ENCODE peak calls at places on chromosomes 11 and 22, in six cellular contexts. F is H1, S is H9, A is neuronal stem cell, Z is mesenchymal stem cell, O is trophoblast cell. C is an unnamed sample.

GRCh38 chr22:49966041-49966715 is 5.6 kb downstream of the PIM3 start:
- DNase-seq in F (no peak), Z (no peak), A (no peak), S (peak; percentile 28), O (no peak), C (no peak)

GRCh38 chr11:74648894-74649293 is 56.5 kb downstream of the POLD3 start:
- DNase-seq in Z (no peak), A (no peak), O (no peak), F (no peak), S (no peak), C (peak; percentile 97)

GRCh38 chr11:68200639-68201038 is 12.5 kb downstream of the KMT5B start:
- DNase-seq in Z (peak; percentile 71), S (no peak), F (no peak), O (no peak), A (no peak), C (peak; percentile 81)

GRCh38 chr11:85930879-85931366 is 75.7 kb downstream of the CCDC83 start:
- DNase-seq in Z (no peak), S (no peak), F (no peak), O (no peak), A (no peak), C (no peak)

GRCh38 chr11:66868726-66869291 is 11.9 kb downstream of the LRFN4 start:
- DNase-seq in S (peak; percentile 92), O (peak; percentile 74), A (peak; percentile 42), Z (no peak), F (no peak), C (no peak)

GRCh38 chr11:65900125-65900898 is at the start of gene FOSL1:
- DNase-seq in O (peak; percentile 92), A (no peak), Z (peak; percentile 97), S (peak; percentile 99), F (peak; percentile 91), C (peak; percentile 97)

GRCh38 chr11:33912405-33913361 is 20.8 kb upstream of the LMO2 start:
- DNase-seq in O (peak; percentile 30), S (no peak), F (no peak), A (peak; percentile 47), Z (peak; percentile 91), C (peak; percentile 90)

GRCh38 chr22:26276530-26277200 is 107.4 kb downstream of the SEZ6L start:
- DNase-seq in Z (no peak), S (no peak), F (peak; percentile 9), O (no peak), A (no peak), C (no peak)

GRCh38 chr11:506950-507726 is at the start of gene RNH1:
- DNase-seq in A (peak; percentile 96), S (peak; percentile 96), F (peak; percentile 73), Z (peak; percentile 93), O (peak; percentile 93), C (peak; percentile 93)
- H2BK5ac ChIP-seq in A (peak within 1 kb of the TSS; percentile 93), S (no peak within 1 kb of the TSS), F (peak within 1 kb of the TSS; percentile 98), Z (peak within 1 kb of the TSS; percentile 93), O (peak within 1 kb of the TSS; percentile 88), C (peak within 1 kb of the TSS; percentile 100)

GRCh38 chr22:46795140-46795539 is 32.7 kb downstream of the TBC1D22A start:
- DNase-seq in Z (no peak), O (no peak), F (no peak), S (no peak), A (no peak), C (no peak)

GRCh38 chr22:46792841-46793261 is 30.4 kb downstream of the TBC1D22A start:
- DNase-seq in A (no peak), S (no peak), O (no peak), F (no peak), Z (no peak), C (no peak)

GRCh38 chr22:46794491-46794890 is 32.0 kb downstream of the TBC1D22A start:
- DNase-seq in O (no peak), Z (no peak), S (no peak), F (no peak), A (no peak), C (no peak)

GRCh38 chr22:46793497-46793896 is 31.0 kb downstream of the TBC1D22A start:
- DNase-seq in S (no peak), Z (no peak), F (no peak), O (no peak), A (no peak), C (no peak)

DNA sequence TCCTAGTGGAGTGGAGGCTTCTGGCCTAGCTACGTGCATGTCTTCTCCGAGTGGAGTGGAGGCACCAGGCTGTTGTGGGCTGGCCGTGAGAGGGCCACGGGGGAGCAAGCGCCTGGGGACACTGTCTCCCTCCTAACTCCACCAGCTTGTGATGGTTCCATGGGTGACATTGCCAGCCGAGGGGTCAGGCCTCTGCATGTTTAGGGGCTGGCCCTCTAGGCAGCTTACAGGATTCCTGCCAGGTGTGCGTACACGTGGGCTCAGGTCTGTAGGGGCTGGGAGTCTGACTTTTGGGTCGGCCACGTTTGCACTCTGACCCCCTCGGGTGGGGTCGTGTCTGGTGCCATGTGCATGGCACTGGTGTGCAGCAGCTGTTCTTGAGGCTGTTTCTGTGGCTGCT is 31.6 kb downstream of the TBC1D22A start:
- DNase-seq in O (no peak), A (no peak), F (no peak), S (no peak), Z (no peak), C (no peak)
- H3K14ac ChIP-seq in O (no peak overlapping the region), A (no peak overlapping the region), F (no peak overlapping the region), S (no peak overlapping the region), Z (no peak overlapping the region), C (no peak overlapping the region)

DNA sequence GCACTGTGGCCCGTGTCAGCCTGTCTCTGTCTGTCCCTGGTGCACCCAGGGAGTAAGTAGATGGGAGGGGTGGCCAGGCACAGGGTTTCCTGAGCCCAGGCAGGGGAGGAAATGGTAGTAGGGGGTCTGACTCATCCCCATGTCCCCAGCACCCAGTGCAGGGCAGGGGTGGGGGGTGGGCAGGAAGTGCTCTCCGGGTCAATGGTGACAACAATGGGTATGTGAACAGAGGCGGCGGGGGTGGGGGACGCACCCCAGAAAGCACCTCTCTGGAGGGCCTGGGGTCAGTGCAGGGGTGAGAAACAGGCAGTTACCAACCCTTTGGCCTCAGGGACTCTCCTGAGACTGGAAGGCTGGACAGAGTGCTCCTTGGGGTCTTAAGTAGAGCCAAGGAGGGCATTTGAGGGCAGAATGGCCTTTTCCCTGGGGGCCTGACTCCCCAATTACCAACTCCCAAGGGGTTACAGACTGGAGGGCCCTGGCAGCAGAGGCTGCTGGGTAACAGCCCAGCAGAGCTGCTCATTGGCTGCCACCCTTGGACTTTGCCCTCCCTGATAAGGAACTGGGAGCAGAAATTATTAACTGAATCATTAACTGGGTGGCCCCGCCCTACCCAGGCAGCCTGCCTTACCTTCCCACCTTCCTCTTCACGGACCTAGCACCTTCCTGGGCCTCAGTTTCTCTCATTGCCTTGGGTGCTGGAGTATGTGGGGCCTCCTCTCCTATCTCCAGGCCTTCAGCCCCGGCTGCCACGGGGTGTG is 4.2 kb downstream of the MYRF start:
- DNase-seq in Z (peak; percentile 56), S (no peak), F (no peak), O (no peak), A (no peak), C (peak; percentile 50)
- H2BK5ac ChIP-seq in Z (no peak overlapping the region), S (no peak overlapping the region), F (peak overlapping the region; percentile 75), O (no peak overlapping the region), A (no peak overlapping the region), C (peak overlapping the region; percentile 42)

GRCh38 chr11:123291201-123291869 is 96.3 kb upstream of the CLMP start:
- DNase-seq in F (no peak), Z (no peak), O (no peak), A (no peak), S (no peak), C (no peak)

GRCh38 chr11:123284454-123284853 is 89.4 kb upstream of the CLMP start:
- DNase-seq in S (no peak), O (no peak), A (no peak), Z (no peak), F (no peak), C (no peak)

GRCh38 chr11:123286761-123287160 is 91.7 kb upstream of the CLMP start:
- DNase-seq in A (no peak), F (no peak), Z (peak; percentile 20), S (no peak), O (peak; percentile 43), C (peak; percentile 16)

DNA sequence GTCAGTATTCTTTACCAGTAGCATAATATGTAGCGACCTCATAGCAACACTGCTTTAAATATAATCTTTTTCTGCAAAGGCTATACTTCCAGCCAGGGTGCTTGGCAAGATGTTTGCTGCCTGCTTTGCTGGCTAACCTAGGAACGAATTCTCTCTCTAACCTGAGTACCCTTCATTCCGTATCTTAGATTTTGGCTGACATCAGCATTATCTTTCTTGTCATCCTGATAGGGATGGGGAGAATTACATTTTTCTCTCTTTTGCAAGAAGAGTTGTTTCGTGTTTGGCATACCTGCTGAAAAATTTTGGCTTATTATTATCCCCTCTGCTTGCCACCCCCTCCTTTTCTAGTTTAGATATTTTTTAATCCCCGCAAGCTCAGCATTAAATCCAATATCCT is 91.2 kb upstream of the CLMP start:
- DNase-seq in S (no peak), A (no peak), F (no peak), O (no peak), Z (no peak), C (no peak)
- H3K14ac ChIP-seq in S (no peak overlapping the region), A (no peak overlapping the region), F (no peak overlapping the region), O (no peak overlapping the region), Z (no peak overlapping the region), C (no peak overlapping the region)

DNA sequence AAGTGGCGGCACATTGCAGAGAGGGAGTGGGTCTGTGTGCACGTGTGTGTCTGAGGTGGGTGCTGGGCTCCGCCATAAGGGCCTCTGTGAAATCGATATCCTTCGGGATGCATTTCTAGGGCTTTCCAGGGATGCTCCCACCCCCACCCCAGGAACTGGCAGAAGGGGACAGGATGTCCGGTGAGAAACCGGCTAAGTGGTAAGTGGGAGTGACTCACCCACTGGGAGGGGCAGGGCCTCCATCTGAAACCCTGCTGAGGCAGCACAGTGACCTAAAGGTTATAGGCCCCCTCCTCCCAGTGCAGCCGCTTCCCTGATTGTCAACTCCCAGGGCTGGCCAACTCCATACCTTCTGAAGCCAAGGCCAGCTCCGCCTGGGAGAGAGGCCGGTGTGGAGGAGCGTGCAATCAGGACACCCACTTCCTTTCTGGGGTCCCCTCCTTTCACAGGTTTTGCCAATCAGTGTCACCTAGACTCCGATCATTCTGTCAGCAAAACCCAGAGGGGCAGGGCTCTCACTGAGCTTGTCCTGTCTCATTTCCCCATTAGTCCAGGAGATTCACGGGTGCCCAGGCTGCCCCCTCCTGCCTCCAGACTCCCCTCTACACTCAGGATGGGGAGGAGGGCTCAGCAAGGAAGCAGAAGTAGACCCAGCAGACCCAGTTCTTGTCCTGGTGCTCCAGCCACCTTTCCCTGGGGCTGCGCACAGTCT is 44.5 kb downstream of the NECTIN1 start:
- DNase-seq in Z (peak; percentile 85), S (no peak), F (no peak), A (no peak), O (no peak), C (peak; percentile 75)
- H2BK5ac ChIP-seq in Z (no peak overlapping the region), S (no peak overlapping the region), F (peak overlapping the region; percentile 55), A (peak overlapping the region; percentile 5), O (peak overlapping the region; percentile 82), C (no peak overlapping the region)

DNA sequence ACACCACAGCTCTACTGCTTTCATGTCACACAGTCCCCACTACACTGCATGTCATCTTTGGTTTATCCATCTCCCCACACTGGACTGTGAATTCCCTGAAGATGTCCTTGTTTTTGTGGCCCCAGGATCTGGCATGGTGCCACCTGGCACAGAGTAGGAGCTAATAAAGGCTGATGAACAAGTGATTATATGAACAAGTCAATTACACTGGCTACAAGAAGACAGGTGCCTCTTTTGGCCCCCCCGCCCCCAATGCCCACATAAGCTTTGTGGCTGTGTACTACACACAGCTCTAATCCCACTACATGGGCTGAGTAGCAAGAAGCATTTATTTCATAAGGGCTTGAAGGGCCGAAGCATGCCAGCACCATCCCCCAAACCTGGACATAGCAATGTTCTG is 24.7 kb downstream of the PLEKHA7 start:
- DNase-seq in A (no peak), F (no peak), Z (no peak), S (no peak), O (no peak), C (no peak)
- H3K14ac ChIP-seq in A (no peak overlapping the region), F (no peak overlapping the region), Z (no peak overlapping the region), S (no peak overlapping the region), O (no peak overlapping the region), C (no peak overlapping the region)

GRCh38 chr11:47979378-47980092 is 824 bp upstream of the PTPRJ start:
- DNase-seq in S (peak; percentile 75), A (peak; percentile 18), Z (peak; percentile 26), F (no peak), O (no peak), C (no peak)
- H2BK5ac ChIP-seq in S (no peak overlapping the region), A (peak overlapping the region; percentile 80), Z (peak overlapping the region; percentile 90), F (peak overlapping the region; percentile 87), O (peak overlapping the region; percentile 32), C (peak overlapping the region; percentile 73)

C was measured in IMR-90.